ENCODE peak calls at places on chromosomes 6 and 20, in five cellular contexts. One of them, this sample, is unnamed.

GRCh38 chr20:52434041-52434425 is 242.5 kb upstream of the ZFP64 start:
- DNase-seq in GM12878: no peak
- DNase-seq in H1: no peak
- DNase-seq in HepG2: no peak
- DNase-seq in NT2/D1: no peak
- DNase-seq in this sample: no peak

GRCh38 chr6:156954191-156954590 is 177.0 kb downstream of the ARID1B start:
- DNase-seq in GM12878: no peak
- DNase-seq in HepG2: no peak
- DNase-seq in NT2/D1: no peak
- DNase-seq in H1: no peak
- DNase-seq in this sample: no peak

GRCh38 chr6:52527436-52527835 is 49.4 kb downstream of the TRAM2 start:
- DNase-seq in NT2/D1: no peak
- DNase-seq in HepG2: no peak
- DNase-seq in H1: no peak
- DNase-seq in GM12878: no peak
- DNase-seq in this sample: no peak

GRCh38 chr6:5457983-5458683 is 196.8 kb downstream of the FARS2 start:
- DNase-seq in H1: no peak
- DNase-seq in NT2/D1: no peak
- DNase-seq in GM12878: no peak
- DNase-seq in HepG2: no peak
- DNase-seq in this sample: no peak

GRCh38 chr6:113903666-113904330 is 46.7 kb downstream of the MARCKS start:
- DNase-seq in NT2/D1: peak; percentile 6
- DNase-seq in H1: no peak
- DNase-seq in GM12878: no peak
- DNase-seq in HepG2: peak; percentile 45
- DNase-seq in this sample: no peak

GRCh38 chr6:124551711-124552233 is 410.5 kb upstream of the RNF217 start:
- DNase-seq in HepG2: no peak
- DNase-seq in H1: no peak
- DNase-seq in GM12878: no peak
- DNase-seq in NT2/D1: no peak
- DNase-seq in this sample: no peak

GRCh38 chr6:451336-451735 is 59.8 kb downstream of the IRF4 start:
- DNase-seq in H1: peak; percentile 33
- DNase-seq in HepG2: no peak
- DNase-seq in GM12878: no peak
- DNase-seq in NT2/D1: no peak
- DNase-seq in this sample: no peak

GRCh38 chr6:43724354-43724753 is 36.8 kb upstream of the MRPS18A start:
- DNase-seq in GM12878: no peak
- DNase-seq in HepG2: no peak
- DNase-seq in NT2/D1: no peak
- DNase-seq in H1: no peak
- DNase-seq in this sample: no peak

GRCh38 chr6:33082702-33083101 is 6.9 kb downstream of the HLA-DPB1 start:
- DNase-seq in NT2/D1: no peak
- DNase-seq in H1: peak; percentile 65
- DNase-seq in GM12878: no peak
- DNase-seq in HepG2: peak; percentile 55
- DNase-seq in this sample: no peak

GRCh38 chr6:156779206-156780116 is 2.3 kb downstream of the ARID1B start:
- DNase-seq in HepG2: peak; percentile 31
- DNase-seq in H1: peak; percentile 63
- DNase-seq in NT2/D1: no peak
- DNase-seq in GM12878: no peak
- DNase-seq in this sample: peak; percentile 32

GRCh38 chr6:52157301-52157930 is 28.8 kb upstream of the IL17A start:
- DNase-seq in GM12878: peak; percentile 48
- DNase-seq in H1: no peak
- DNase-seq in HepG2: no peak
- DNase-seq in NT2/D1: no peak
- DNase-seq in this sample: no peak

GRCh38 chr20:10667560-10668167 is 6.1 kb downstream of the JAG1 start:
- DNase-seq in H1: no peak
- DNase-seq in HepG2: no peak
- DNase-seq in GM12878: no peak
- DNase-seq in NT2/D1: no peak
- DNase-seq in this sample: no peak

GRCh38 chr20:44970243-44970757 is 4.0 kb downstream of the STK4 start:
- DNase-seq in NT2/D1: no peak
- DNase-seq in HepG2: no peak
- DNase-seq in GM12878: no peak
- DNase-seq in H1: no peak
- DNase-seq in this sample: no peak

GRCh38 chr6:56954389-56955170 is at the start of gene BEND6:
- DNase-seq in NT2/D1: no peak
- DNase-seq in GM12878: no peak
- DNase-seq in HepG2: peak; percentile 28
- DNase-seq in H1: peak; percentile 71
- DNase-seq in this sample: peak; percentile 60

GRCh38 chr20:48751871-48752270 is 75.9 kb downstream of the PREX1 start:
- DNase-seq in H1: no peak
- DNase-seq in GM12878: no peak
- DNase-seq in HepG2: no peak
- DNase-seq in NT2/D1: no peak
- DNase-seq in this sample: no peak

GRCh38 chr20:48749437-48749836 is 78.4 kb downstream of the PREX1 start:
- DNase-seq in HepG2: no peak
- DNase-seq in NT2/D1: no peak
- DNase-seq in GM12878: no peak
- DNase-seq in H1: no peak
- DNase-seq in this sample: no peak

GRCh38 chr20:48752963-48753362 is 74.8 kb downstream of the PREX1 start:
- DNase-seq in H1: no peak
- DNase-seq in NT2/D1: no peak
- DNase-seq in GM12878: no peak
- DNase-seq in HepG2: no peak
- DNase-seq in this sample: no peak

GRCh38 chr20:48750376-48750775 is 77.4 kb downstream of the PREX1 start:
- DNase-seq in H1: no peak
- DNase-seq in GM12878: no peak
- DNase-seq in HepG2: no peak
- DNase-seq in NT2/D1: no peak
- DNase-seq in this sample: no peak

GRCh38 chr20:48750941-48751620 is 76.7 kb downstream of the PREX1 start:
- DNase-seq in H1: peak; percentile 80
- DNase-seq in HepG2: no peak
- DNase-seq in GM12878: no peak
- DNase-seq in NT2/D1: peak; percentile 88
- DNase-seq in this sample: no peak
- TF ChIP-seq SUZ12 in H1: no peak
- TF ChIP-seq SUZ12 in HepG2: no peak
- TF ChIP-seq SUZ12 in GM12878: no peak
- TF ChIP-seq SUZ12 in NT2/D1: no peak
- TF ChIP-seq SUZ12 in this sample: no peak

GRCh38 chr20:3777381-3777725 is 3.9 kb downstream of the SPEF1 start:
- DNase-seq in GM12878: no peak
- DNase-seq in NT2/D1: no peak
- DNase-seq in H1: no peak
- DNase-seq in HepG2: no peak
- DNase-seq in this sample: no peak
- TF ChIP-seq SUZ12 in GM12878: no peak
- TF ChIP-seq SUZ12 in NT2/D1: no peak
- TF ChIP-seq SUZ12 in H1: no peak
- TF ChIP-seq SUZ12 in HepG2: no peak
- TF ChIP-seq SUZ12 in this sample: no peak

GRCh38 chr6:150641398-150642139 is 41.9 kb downstream of the PLEKHG1 start:
- DNase-seq in HepG2: no peak
- DNase-seq in GM12878: no peak
- DNase-seq in H1: no peak
- DNase-seq in NT2/D1: no peak
- DNase-seq in this sample: no peak
- TF ChIP-seq SUZ12 in HepG2: no peak
- TF ChIP-seq SUZ12 in GM12878: no peak
- TF ChIP-seq SUZ12 in H1: no peak
- TF ChIP-seq SUZ12 in NT2/D1: no peak
- TF ChIP-seq SUZ12 in this sample: no peak

DNA sequence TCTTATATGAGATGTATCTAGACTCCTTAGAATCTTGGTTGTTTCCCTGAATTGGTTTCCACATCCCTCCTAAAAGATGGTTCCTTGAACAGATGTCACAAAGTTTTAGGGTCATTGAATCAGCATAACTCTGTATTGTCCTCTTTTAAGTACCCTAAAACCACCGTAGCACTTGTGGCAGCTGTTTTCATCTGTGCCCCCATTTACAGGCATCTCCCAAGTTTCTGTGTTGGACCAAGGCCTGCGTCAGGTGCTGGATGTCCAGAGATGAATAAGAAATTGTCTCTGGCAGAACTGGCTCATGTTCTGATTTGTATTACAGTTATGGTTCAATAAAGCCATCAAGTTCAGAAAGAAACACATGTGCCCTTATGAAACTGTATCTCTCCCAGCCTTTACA is 48.3 kb downstream of the CTNNBL1 start:
- DNase-seq in H1: no peak
- DNase-seq in GM12878: no peak
- DNase-seq in HepG2: no peak
- DNase-seq in NT2/D1: no peak
- DNase-seq in this sample: no peak
- TF ChIP-seq SUZ12 in H1: no peak
- TF ChIP-seq SUZ12 in GM12878: no peak
- TF ChIP-seq SUZ12 in HepG2: no peak
- TF ChIP-seq SUZ12 in NT2/D1: no peak
- TF ChIP-seq SUZ12 in this sample: no peak

This sample was measured in HEK293T.